ENCODE peak calls at places on chromosomes 11 and 22, in six cellular contexts. S is neuronal stem cell, Y is H9, R is mesendoderm, P is IMR-90, Z is H1. C is an unnamed sample.

GRCh38 chr22:24819941-24820461 is 14.0 kb downstream of the SGSM1 start:
- DNase-seq in S (no peak), Y (no peak), R (no peak), P (no peak), Z (no peak), C (no peak)

GRCh38 chr22:46031066-46031465 is 54.1 kb upstream of the WNT7B start:
- DNase-seq in S (no peak), Y (no peak), R (no peak), P (no peak), Z (no peak), C (no peak)

GRCh38 chr11:2203440-2204259 is 32.0 kb upstream of the TH start:
- DNase-seq in S (no peak), Y (no peak), R (no peak), P (no peak), Z (no peak), C (no peak)

GRCh38 chr22:39010946-39011625 is 3.0 kb upstream of the APOBEC3C start:
- DNase-seq in S (no peak), Y (no peak), R (no peak), P (no peak), Z (no peak), C (no peak)

GRCh38 chr11:63993100-63993499 is 6.9 kb downstream of the OTUB1 start:
- DNase-seq in S (no peak), Y (no peak), R (no peak), P (no peak), Z (no peak), C (no peak)

GRCh38 chr11:44519989-44520737 is 45.3 kb upstream of the CD82 start:
- DNase-seq in S (no peak), Y (no peak), R (no peak), P (no peak), Z (no peak), C (no peak)

GRCh38 chr22:29907753-29908515 is 25.0 kb downstream of the MTMR3 start:
- DNase-seq in S (no peak), Y (no peak), R (peak), P (peak), Z (no peak), C (peak)

GRCh38 chr11:64238076-64238475 is 2.8 kb upstream of the FKBP2 start:
- DNase-seq in S (no peak), Y (no peak), R (no peak), P (no peak), Z (no peak), C (no peak)

GRCh38 chr22:49161002-49161850 is 666.4 kb downstream of the BRD1 start:
- DNase-seq in S (no peak), Y (no peak), R (no peak), P (no peak), Z (no peak), C (no peak)

GRCh38 chr11:129610545-129610944 is 205.1 kb upstream of the TMEM45B start:
- DNase-seq in S (no peak), Y (no peak), R (no peak), P (no peak), Z (no peak), C (no peak)

GRCh38 chr11:68121067-68121899 is at the start of gene CHKA:
- DNase-seq in S (peak), Y (peak), R (peak), P (peak), Z (peak), C (peak)

GRCh38 chr11:72216638-72217037 is at the start of gene FOLR2:
- DNase-seq in S (no peak), Y (no peak), R (no peak), P (no peak), Z (peak), C (no peak)

GRCh38 chr11:60631939-60632338 is 67.5 kb upstream of the MS4A8 start:
- DNase-seq in S (no peak), Y (no peak), R (no peak), P (no peak), Z (no peak), C (no peak)

GRCh38 chr11:63908631-63909491 is 8.1 kb downstream of the RCOR2 start:
- DNase-seq in S (no peak), Y (no peak), R (no peak), P (no peak), Z (no peak), C (no peak)

GRCh38 chr11:128473631-128474030 is 113.7 kb downstream of the ETS1 start:
- DNase-seq in S (no peak), Y (no peak), R (no peak), P (no peak), Z (no peak), C (no peak)

GRCh38 chr22:49517211-49517610 is 310.5 kb downstream of the BRD1 start:
- DNase-seq in S (no peak), Y (peak), R (no peak), P (no peak), Z (no peak), C (no peak)

GRCh38 chr22:44496844-44497217 is 1.2 kb downstream of the RTL6 start:
- DNase-seq in S (no peak), Y (no peak), R (no peak), P (no peak), Z (no peak), C (no peak)

GRCh38 chr22:44496305-44496704 is 1.7 kb downstream of the RTL6 start:
- DNase-seq in S (no peak), Y (no peak), R (no peak), P (no peak), Z (no peak), C (no peak)

GRCh38 chr22:44497904-44498242 is at the start of gene RTL6:
- DNase-seq in S (no peak), Y (no peak), R (no peak), P (peak), Z (no peak), C (no peak)

GRCh38 chr22:44495629-44496028 is 2.4 kb downstream of the RTL6 start:
- DNase-seq in S (no peak), Y (no peak), R (no peak), P (no peak), Z (no peak), C (no peak)

GRCh38 chr22:44497218-44497903 is 672 bp downstream of the RTL6 start:
- DNase-seq in S (peak), Y (no peak), R (peak), P (peak), Z (peak), C (peak)
- H3K23ac ChIP-seq in S (peak), Y (no peak), R (no peak), P (peak), Z (no peak), C (peak)

DNA sequence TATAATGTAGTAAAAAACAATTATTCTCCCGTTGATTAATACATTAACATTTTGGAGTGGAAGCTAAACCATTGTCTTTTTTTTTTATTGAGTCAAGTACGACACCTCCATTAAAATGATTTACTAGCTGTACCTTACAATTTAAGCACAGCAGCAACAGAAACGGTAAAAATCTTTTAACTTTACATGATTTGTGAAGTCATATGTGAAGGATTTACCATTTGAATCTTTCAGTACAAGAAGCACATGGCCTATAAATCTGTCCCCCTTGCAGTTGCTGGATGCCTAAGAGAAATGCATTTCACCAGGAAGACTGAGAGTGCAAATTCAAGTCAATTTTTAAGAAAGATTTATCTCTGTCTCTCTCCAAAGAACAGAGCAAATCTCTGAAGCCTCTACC is 324.6 kb downstream of the CADM1 start:
- DNase-seq in S (no peak), Y (no peak), R (no peak), P (no peak), Z (no peak), C (no peak)
- H2BK15ac ChIP-seq in S (no peak), Y (no peak), R (no peak), P (no peak), Z (no peak), C (no peak)

GRCh38 chr22:36528336-36528735 is 630 bp downstream of the EIF3D start:
- DNase-seq in S (no peak), Y (no peak), R (no peak), P (no peak), Z (no peak), C (peak)
- H4K8ac ChIP-seq in S (no peak), Y (no peak), R (peak), P (peak), Z (no peak), C (peak)

GRCh38 chr11:69321877-69322350 is 28.0 kb downstream of the MYEOV start:
- DNase-seq in S (no peak), Y (no peak), R (no peak), P (peak), Z (no peak), C (peak)
- H3K23ac ChIP-seq in S (peak), Y (no peak), R (no peak), P (peak), Z (no peak), C (no peak)

DNA sequence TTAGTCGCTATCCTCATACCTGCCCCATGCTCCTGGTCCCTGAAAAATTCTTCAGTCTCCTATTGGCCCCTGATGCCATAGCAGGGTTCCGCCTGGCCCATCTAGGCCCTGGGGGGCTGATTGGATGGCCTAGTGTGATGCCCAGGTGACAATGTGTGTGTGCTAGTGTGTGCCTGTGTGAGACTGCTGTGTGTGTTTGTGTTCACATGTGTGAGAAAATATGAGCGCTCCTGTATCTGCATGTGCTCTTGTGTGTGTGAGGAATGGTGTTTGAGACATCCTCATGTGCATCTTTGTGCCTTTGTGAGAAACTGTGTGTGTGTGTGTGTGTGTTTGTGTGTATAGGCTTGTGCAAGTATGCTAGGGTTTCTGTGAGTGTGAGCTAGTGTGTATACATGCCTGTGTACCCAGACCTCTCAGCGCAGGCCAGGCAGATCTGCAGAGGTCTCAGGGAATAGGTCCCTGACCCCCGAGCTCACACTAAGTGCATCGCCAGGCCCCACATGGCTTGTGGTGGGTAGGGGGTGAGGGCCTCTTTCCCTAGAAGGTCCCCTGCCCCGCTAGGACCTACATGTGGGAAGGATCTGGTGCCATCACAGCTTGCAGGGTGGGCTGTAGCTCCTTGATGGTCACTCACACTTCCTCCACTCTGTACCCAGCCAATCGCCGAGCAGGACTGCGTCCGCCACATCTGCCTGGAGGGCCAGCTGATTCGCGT is 64.6 kb downstream of the OTOG start:
- DNase-seq in S (no peak), Y (no peak), R (no peak), P (no peak), Z (no peak), C (no peak)
- H2BK15ac ChIP-seq in S (no peak), Y (no peak), R (no peak), P (no peak), Z (no peak), C (no peak)

DNA sequence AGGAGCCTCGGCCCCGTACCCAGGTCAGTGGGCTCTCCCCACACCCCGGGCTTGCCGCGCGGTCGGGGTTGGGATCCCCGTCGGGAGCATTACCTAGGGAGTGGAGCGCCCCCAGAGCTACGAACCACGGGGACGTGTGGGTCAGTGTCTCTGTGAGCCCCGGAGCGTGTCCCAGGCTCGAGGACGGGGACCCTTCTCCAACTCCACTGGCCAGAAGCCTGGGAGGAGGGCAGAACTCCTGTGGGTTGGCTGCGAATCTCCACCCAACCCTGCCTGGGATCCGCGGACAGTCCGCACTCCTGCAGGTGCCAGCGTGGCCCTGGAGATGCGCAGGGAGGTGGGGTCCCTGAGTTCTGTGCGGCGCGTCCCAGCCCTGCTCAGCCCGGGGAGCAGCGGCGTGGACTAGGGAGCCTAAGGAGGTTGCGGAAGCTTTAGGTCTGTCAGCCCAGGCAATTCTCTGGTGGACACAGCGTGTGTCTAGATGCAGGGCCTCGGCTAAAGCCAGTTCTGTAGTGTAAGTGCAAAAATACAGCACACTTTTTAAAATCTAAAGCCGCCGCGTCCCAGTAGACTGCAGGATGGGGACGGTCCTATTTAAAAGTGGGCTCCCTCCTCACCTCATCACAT is 413 bp downstream of the PPFIBP2 start:
- DNase-seq in S (no peak), Y (no peak), R (no peak), P (no peak), Z (no peak), C (peak)
- H4K8ac ChIP-seq in S (peak), Y (no peak), R (no peak), P (no peak), Z (peak), C (no peak)

GRCh38 chr11:65833297-65834030 is at the start of gene SNX32:
- DNase-seq in S (peak), Y (peak), R (peak), P (peak), Z (peak), C (peak)
- H3K23ac ChIP-seq in S (peak), Y (no peak), R (peak), P (peak), Z (peak), C (no peak)

GRCh38 chr11:29750392-29750791 is 266.4 kb downstream of the KCNA4 start:
- DNase-seq in S (no peak), Y (no peak), R (no peak), P (no peak), Z (no peak), C (no peak)
- H2BK15ac ChIP-seq in S (no peak), Y (no peak), R (no peak), P (no peak), Z (no peak), C (no peak)

DNA sequence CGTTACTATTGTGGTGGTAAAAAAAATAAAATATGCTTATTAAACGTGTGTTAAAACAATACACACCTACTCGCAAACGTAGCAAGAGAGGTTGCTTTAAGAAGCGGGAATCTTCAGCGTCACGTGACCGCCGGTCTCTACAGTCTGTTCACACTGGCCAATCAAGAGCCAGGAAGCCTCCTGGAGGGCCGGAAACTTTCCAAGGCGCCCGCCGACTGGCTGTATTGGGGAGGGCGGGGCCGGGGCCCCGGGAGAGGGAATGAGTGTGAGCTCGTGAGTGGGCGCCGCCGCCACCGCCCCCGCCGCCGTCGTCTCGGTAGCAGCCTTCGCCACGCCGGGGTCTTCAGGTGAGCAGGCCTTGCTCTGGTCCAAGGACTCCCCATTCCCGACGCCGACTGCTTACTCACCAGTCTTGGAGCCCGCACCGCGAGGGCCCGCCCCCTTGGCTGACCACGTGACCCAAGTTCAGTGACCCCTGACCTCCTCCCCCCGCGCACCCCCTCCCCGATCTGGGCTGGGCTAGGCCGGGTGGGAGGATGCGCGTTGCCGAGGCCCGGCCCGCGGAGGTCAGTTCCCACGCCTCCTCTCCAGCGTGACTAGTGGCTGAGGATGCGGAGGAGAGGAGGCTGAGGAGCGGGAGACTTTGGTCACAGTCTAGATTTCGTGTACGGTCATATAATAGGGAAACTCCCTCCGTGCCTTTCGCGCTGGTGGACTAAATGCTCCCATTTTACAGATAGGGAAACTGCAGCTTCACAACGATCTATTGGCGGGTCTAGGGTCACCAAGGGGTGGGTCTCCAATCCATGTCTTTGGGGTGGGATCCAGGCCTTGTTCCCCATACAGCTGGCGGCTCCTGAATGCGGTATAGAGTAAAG is at the start of gene TAF6L:
- DNase-seq in S (peak), Y (peak), R (peak), P (peak), Z (peak), C (peak)
- H4K8ac ChIP-seq in S (peak), Y (no peak), R (peak), P (peak), Z (peak), C (peak)

C was measured in mesenchymal stem cell.